ENCODE peak calls at places on chromosomes 1 and 21, in ten cellular contexts. U is heart right ventricle, O is HCEC 1CT, X is breast epithelium, G is fibroblast of lung, Z is SJSA1, V is right atrium auricular region, C is iris pigment epithelial cell, R is T follicular helper cell, Y is ACHN. T is an unnamed sample.

GRCh38 chr1:71850936-71851335 is 431.4 kb downstream of the NEGR1 start:
- DNase-seq in U (no peak), O (no peak), X (no peak), G (peak), Z (no peak), V (peak), C (peak), R (no peak), Y (no peak), T (no peak)

GRCh38 chr1:58783993-58784757 is at the start of gene JUN:
- DNase-seq in U (peak), O (peak), X (peak), G (peak), Z (peak), V (peak), C (peak), R (peak), Y (peak), T (peak)

GRCh38 chr1:155324717-155325595 is 4.3 kb downstream of the RUSC1 start:
- DNase-seq in U (peak), O (peak), X (peak), G (peak), Z (peak), V (no peak), C (peak), R (no peak), Y (peak), T (peak)

GRCh38 chr21:37711294-37711844 is 204.9 kb downstream of the KCNJ6 start:
- DNase-seq in U (no peak), O (no peak), X (no peak), G (no peak), Z (no peak), V (no peak), C (no peak), R (no peak), Y (no peak), T (no peak)

GRCh38 chr1:225508538-225509375 is 80.9 kb upstream of the LBR start:
- DNase-seq in U (peak), O (peak), X (no peak), G (peak), Z (peak), V (no peak), C (peak), R (no peak), Y (peak), T (peak)

GRCh38 chr1:60255565-60255964 is 182.0 kb upstream of the C1orf87 start:
- DNase-seq in U (no peak), O (no peak), X (no peak), G (peak), Z (no peak), V (no peak), C (peak), R (no peak), Y (no peak), T (no peak)

GRCh38 chr1:116514708-116515525 is 55.9 kb downstream of the CD58 start:
- DNase-seq in U (no peak), O (no peak), X (no peak), G (peak), Z (no peak), V (no peak), C (peak), R (peak), Y (no peak), T (peak)

GRCh38 chr21:42406201-42406601 is 2.5 kb downstream of the UBASH3A start:
- DNase-seq in U (no peak), O (no peak), X (no peak), G (no peak), Z (no peak), V (no peak), C (no peak), R (no peak), Y (no peak), T (no peak)

GRCh38 chr1:41739061-41739955 is 179.4 kb downstream of the HIVEP3 start:
- DNase-seq in U (peak), O (no peak), X (peak), G (no peak), Z (peak), V (peak), C (peak), R (peak), Y (peak), T (peak)

GRCh38 chr1:68221971-68222355 is 10.4 kb downstream of the WLS start:
- DNase-seq in U (no peak), O (peak), X (no peak), G (peak), Z (no peak), V (no peak), C (peak), R (no peak), Y (no peak), T (no peak)

GRCh38 chr1:36572142-36572715 is 89.5 kb upstream of the CSF3R start:
- DNase-seq in U (no peak), O (no peak), X (no peak), G (no peak), Z (no peak), V (no peak), C (no peak), R (no peak), Y (no peak), T (no peak)

GRCh38 chr1:9849691-9850441 is 26.1 kb upstream of the CLSTN1 start:
- DNase-seq in U (no peak), O (no peak), X (no peak), G (no peak), Z (no peak), V (no peak), C (no peak), R (no peak), Y (no peak), T (no peak)

GRCh38 chr1:26281091-26281958 is 1.4 kb downstream of the SH3BGRL3 start:
- DNase-seq in U (no peak), O (no peak), X (no peak), G (no peak), Z (no peak), V (no peak), C (peak), R (no peak), Y (no peak), T (no peak)

GRCh38 chr21:36579898-36580297 is 100.0 kb upstream of the CLDN14 start:
- DNase-seq in U (no peak), O (no peak), X (no peak), G (no peak), Z (no peak), V (no peak), C (no peak), R (no peak), Y (peak), T (no peak)

GRCh38 chr1:29876902-29877301 is 640.6 kb downstream of the PTPRU start:
- DNase-seq in U (no peak), O (no peak), X (peak), G (no peak), Z (no peak), V (no peak), C (no peak), R (no peak), Y (no peak), T (no peak)

GRCh38 chr1:21293537-21294265 is 3.4 kb upstream of the ECE1 start:
- DNase-seq in U (no peak), O (no peak), X (no peak), G (no peak), Z (no peak), V (no peak), C (no peak), R (peak), Y (no peak), T (no peak)

GRCh38 chr1:115112496-115113375 is 23.4 kb upstream of the TSPAN2 start:
- DNase-seq in U (peak), O (no peak), X (peak), G (no peak), Z (peak), V (no peak), C (no peak), R (peak), Y (peak), T (no peak)

GRCh38 chr1:97308131-97308530 is 586.5 kb downstream of the PTBP2 start:
- DNase-seq in U (no peak), O (peak), X (no peak), G (peak), Z (no peak), V (no peak), C (peak), R (no peak), Y (no peak), T (no peak)

GRCh38 chr1:117146067-117146466 is 24.5 kb upstream of the TRIM45 start:
- DNase-seq in U (no peak), O (no peak), X (no peak), G (no peak), Z (no peak), V (no peak), C (no peak), R (no peak), Y (no peak), T (no peak)

GRCh38 chr1:50977575-50978143 is 7.6 kb downstream of the CDKN2C start:
- DNase-seq in U (peak), O (peak), X (no peak), G (peak), Z (no peak), V (no peak), C (peak), R (no peak), Y (peak), T (no peak)

GRCh38 chr1:224923726-224924125 is 5.7 kb upstream of the DNAH14 start:
- DNase-seq in U (no peak), O (no peak), X (no peak), G (no peak), Z (no peak), V (no peak), C (peak), R (no peak), Y (no peak), T (no peak)

GRCh38 chr1:207459008-207459407 is 4.9 kb downstream of the CR2 start:
- DNase-seq in U (no peak), O (no peak), X (no peak), G (no peak), Z (no peak), V (no peak), C (no peak), R (peak), Y (no peak), T (no peak)

GRCh38 chr1:100862591-100862990 is 32.1 kb downstream of the EXTL2 start:
- DNase-seq in U (no peak), O (peak), X (no peak), G (peak), Z (no peak), V (no peak), C (peak), R (no peak), Y (no peak), T (peak)

GRCh38 chr1:110185181-110185580 is 24.9 kb upstream of the KCNC4 start:
- DNase-seq in U (peak), O (no peak), X (no peak), G (no peak), Z (no peak), V (no peak), C (no peak), R (no peak), Y (no peak), T (no peak)

T was measured in renal cortical epithelial cell.